ENCODE peak calls at places on chromosomes 7 and 10, in eight cellular contexts. S is EL; Q is stimulated activated CD4-positive, alpha-beta T cell treated with anti-CD3 and anti-CD28 coated beads, Interleukin-1b, Interleukin-23, amount 100 ng/mL, for 24 hours; G is T-helper 9 cell; J is caudate nucleus; O is upper lobe of left lung; B is kidney glomerular epithelial cell; C is NCI-H69. X is an unnamed sample.

GRCh38 chr7:31145339-31145738 is 93.2 kb downstream of the ADCYAP1R1 start:
- DNase-seq in Q (no peak), O (no peak), B (no peak), S (no peak), C (peak; percentile 14), G (no peak), J (no peak), X (no peak)

GRCh38 chr7:127736511-127736910 is 84.5 kb downstream of the SND1 start:
- DNase-seq in G (no peak), B (no peak), C (no peak), O (no peak), Q (no peak), J (no peak), S (no peak), X (no peak)

GRCh38 chr10:21095073-21095472 is 198.0 kb upstream of the NEBL start:
- DNase-seq in O (no peak), J (no peak), G (no peak), Q (no peak), B (no peak), S (no peak), C (no peak), X (no peak)

GRCh38 chr10:13587367-13587766 is 602 bp downstream of the PRPF18 start:
- DNase-seq in C (peak; percentile 1), O (no peak), Q (no peak), G (no peak), B (no peak), J (no peak), S (peak; percentile 11), X (no peak)

GRCh38 chr10:60086862-60087261 is 180.5 kb upstream of the CCDC6 start:
- DNase-seq in S (no peak), O (no peak), C (no peak), B (no peak), G (no peak), J (no peak), Q (no peak), X (no peak)

GRCh38 chr7:91112902-91113321 is 151.3 kb upstream of the FZD1 start:
- DNase-seq in G (no peak), Q (no peak), B (no peak), O (no peak), J (no peak), S (no peak), C (no peak), X (no peak)

GRCh38 chr10:498760-499435 is 190.6 kb downstream of the DIP2C start:
- DNase-seq in G (no peak), C (no peak), Q (no peak), B (no peak), S (no peak), O (no peak), J (no peak), X (no peak)

GRCh38 chr7:42207420-42207819 is 29.6 kb downstream of the GLI3 start:
- DNase-seq in O (no peak), J (no peak), Q (no peak), B (no peak), C (no peak), G (no peak), S (no peak), X (no peak)

GRCh38 chr10:77641788-77642397 is 4.3 kb upstream of the KCNMA1 start:
- DNase-seq in B (peak; percentile 72), S (peak; percentile 80), C (peak; percentile 85), Q (peak; percentile 21), G (peak; percentile 34), O (no peak), J (peak; percentile 79), X (peak; percentile 59)

GRCh38 chr7:96337519-96337918 is 15.6 kb upstream of the SLC25A13 start:
- DNase-seq in B (no peak), J (no peak), Q (no peak), S (no peak), O (no peak), C (no peak), G (no peak), X (no peak)

GRCh38 chr10:113059001-113059780 is 109.1 kb downstream of the TCF7L2 start:
- DNase-seq in J (peak; percentile 79), C (no peak), O (no peak), G (no peak), B (no peak), Q (no peak), S (peak; percentile 50), X (peak; percentile 36)